ENCODE peak calls at places on chromosomes 5 and 9, in four cellular contexts. J is HepG2, I is H1, S is GM12878. H is an unnamed sample.

GRCh38 chr9:87812375-87813118 is 70.1 kb upstream of the SPATA31E1 start:
- DNase-seq in I (no peak), J (peak), S (no peak), H (no peak)

GRCh38 chr5:138659121-138659520 is 83.9 kb upstream of the HSPA9 start:
- DNase-seq in J (no peak), S (no peak), I (no peak), H (no peak)

GRCh38 chr5:90408571-90409317 is 812 bp downstream of the CETN3 start:
- DNase-seq in S (peak), J (peak), I (no peak), H (no peak)

GRCh38 chr5:33997331-33997983 is 10.4 kb downstream of the AMACR start:
- DNase-seq in I (no peak), J (peak), S (no peak), H (no peak)

GRCh38 chr5:171363846-171364245 is 23.8 kb upstream of the NPM1 start:
- DNase-seq in J (no peak), S (no peak), I (no peak), H (no peak)

GRCh38 chr9:13412323-13412722 is 132.8 kb upstream of the MPDZ start:
- DNase-seq in I (no peak), J (no peak), S (no peak), H (no peak)

GRCh38 chr5:56516936-56517521 is 283.9 kb upstream of the ANKRD55 start:
- DNase-seq in J (peak), S (no peak), I (no peak), H (no peak)

GRCh38 chr5:139667001-139667729 is 19.0 kb downstream of the CXXC5 start:
- DNase-seq in J (no peak), S (no peak), I (no peak), H (no peak)

GRCh38 chr9:16729656-16730055 is 140.8 kb downstream of the BNC2 start:
- DNase-seq in S (no peak), J (no peak), I (no peak), H (no peak)

GRCh38 chr5:125592856-125593255 is 830.4 kb upstream of the GRAMD2B start:
- DNase-seq in J (no peak), S (no peak), I (no peak), H (no peak)

GRCh38 chr9:20981486-20981885 is 50.0 kb downstream of the HACD4 start:
- DNase-seq in I (no peak), S (no peak), J (no peak), H (no peak)

GRCh38 chr5:61599370-61600140 is 267.5 kb downstream of the ZSWIM6 start:
- DNase-seq in S (no peak), J (peak), I (no peak), H (no peak)

GRCh38 chr9:93610206-93610605 is 33.8 kb downstream of the PHF2 start:
- DNase-seq in J (no peak), I (no peak), S (no peak), H (no peak)

GRCh38 chr5:69517763-69518212 is 25.2 kb downstream of the OCLN start:
- DNase-seq in I (no peak), S (no peak), J (peak), H (no peak)

GRCh38 chr9:88775037-88775471 is 216.2 kb upstream of the S1PR3 start:
- DNase-seq in I (no peak), J (no peak), S (no peak), H (no peak)

GRCh38 chr5:16736158-16736994 is 119.6 kb upstream of the RETREG1 start:
- DNase-seq in J (peak), I (no peak), S (no peak), H (no peak)

GRCh38 chr9:3027260-3027659 is 183.4 kb upstream of the PUM3 start:
- DNase-seq in J (no peak), S (no peak), I (no peak), H (no peak)

GRCh38 chr9:121282309-121283071 is 14.5 kb downstream of the GSN start:
- DNase-seq in I (no peak), J (no peak), S (no peak), H (no peak)

GRCh38 chr5:160161626-160162025 is 42.4 kb upstream of the PWWP2A start:
- DNase-seq in I (no peak), S (no peak), J (no peak), H (no peak)

GRCh38 chr9:6049798-6050197 is 34.4 kb upstream of the RANBP6 start:
- DNase-seq in J (peak), S (peak), I (no peak), H (no peak)

GRCh38 chr9:36815566-36816348 is 218.3 kb downstream of the PAX5 start:
- DNase-seq in I (no peak), J (no peak), S (no peak), H (no peak)

GRCh38 chr9:36191290-36191645 is 547 bp downstream of the CLTA start:
- DNase-seq in J (no peak), I (no peak), S (no peak), H (no peak)

GRCh38 chr5:135604046-135604445 is 25.3 kb upstream of the CXCL14 start:
- DNase-seq in I (no peak), J (no peak), S (no peak), H (no peak)

GRCh38 chr9:75797181-75797580 is 93.3 kb upstream of the PCSK5 start:
- DNase-seq in I (no peak), S (no peak), J (no peak), H (no peak)

GRCh38 chr5:88269222-88269771 is 652 bp upstream of the TMEM161B start:
- DNase-seq in I (no peak), J (peak), S (peak), H (no peak)

GRCh38 chr9:127667127-127667844 is 39.5 kb upstream of the CFAP157 start:
- DNase-seq in S (no peak), J (no peak), I (no peak), H (no peak)

GRCh38 chr5:157550668-157551067 is 24.9 kb downstream of the ADAM19 start:
- DNase-seq in I (no peak), S (no peak), J (no peak), H (no peak)

GRCh38 chr9:114116061-114116747 is 17.1 kb upstream of the KIF12 start:
- DNase-seq in J (no peak), S (no peak), I (no peak), H (no peak)

GRCh38 chr5:150486402-150487198 is 21.3 kb upstream of the NDST1 start:
- DNase-seq in S (no peak), J (peak), I (peak), H (no peak)

GRCh38 chr9:107819772-107820171 is 330.2 kb upstream of the KLF4 start:
- DNase-seq in J (no peak), S (no peak), I (no peak), H (no peak)

GRCh38 chr5:14821721-14822120 is 49.9 kb downstream of the ANKH start:
- DNase-seq in S (no peak), J (no peak), I (no peak), H (no peak)

GRCh38 chr9:83707518-83707767 is 315 bp downstream of the UBQLN1 start:
- DNase-seq in I (no peak), J (no peak), S (no peak), H (peak)
- TF ChIP-seq SUZ12 in I (no peak), J (no peak), S (no peak), H (no peak)

DNA sequence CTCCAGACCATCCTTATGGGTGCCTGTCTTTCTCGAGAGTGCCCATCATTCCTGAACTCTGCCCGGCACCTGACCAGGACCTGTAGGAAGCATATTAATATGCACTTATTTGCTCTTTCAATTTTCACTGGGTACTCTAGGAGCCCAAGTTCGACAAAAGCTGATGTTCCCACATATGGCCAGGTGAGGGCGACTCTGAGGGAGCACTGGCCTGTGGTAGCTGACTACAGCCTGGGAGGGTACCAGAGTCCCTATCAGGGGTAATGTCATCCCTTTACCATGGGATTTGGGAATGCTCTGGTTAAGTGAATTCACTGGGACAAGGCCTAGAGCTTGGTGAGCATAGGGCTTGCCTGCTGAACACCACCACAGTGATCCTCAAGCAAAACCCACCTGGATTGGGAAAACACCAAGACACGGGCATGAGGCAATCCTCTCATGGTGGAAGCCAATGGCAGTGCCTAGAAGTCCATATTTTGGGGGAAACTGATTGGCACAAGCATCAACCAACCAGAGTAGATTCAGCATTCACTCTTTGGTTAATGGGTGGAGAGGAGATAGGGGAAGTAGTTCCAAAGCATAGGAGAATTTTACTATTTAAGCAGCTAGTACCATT is 112.2 kb downstream of the MTX3 start:
- DNase-seq in J (peak), I (peak), S (no peak), H (peak)
- TF ChIP-seq YY1 in J (no peak), I (peak), S (peak), H (no peak)

GRCh38 chr5:154179846-154180710 is 10.5 kb upstream of the GALNT10 start:
- DNase-seq in I (no peak), S (no peak), J (peak), H (no peak)
- TF ChIP-seq SUZ12 in I (no peak), S (no peak), J (no peak), H (no peak)

GRCh38 chr5:95532415-95532814 is 22.4 kb downstream of the SKIC3 start:
- DNase-seq in J (no peak), S (no peak), I (no peak), H (no peak)

GRCh38 chr5:95533106-95533505 is 21.7 kb downstream of the SKIC3 start:
- DNase-seq in I (no peak), J (no peak), S (no peak), H (no peak)

GRCh38 chr5:95531491-95531890 is 23.3 kb downstream of the SKIC3 start:
- DNase-seq in S (no peak), I (no peak), J (no peak), H (no peak)

GRCh38 chr5:95533761-95534160 is 21.0 kb downstream of the SKIC3 start:
- DNase-seq in S (no peak), I (no peak), J (no peak), H (no peak)

DNA sequence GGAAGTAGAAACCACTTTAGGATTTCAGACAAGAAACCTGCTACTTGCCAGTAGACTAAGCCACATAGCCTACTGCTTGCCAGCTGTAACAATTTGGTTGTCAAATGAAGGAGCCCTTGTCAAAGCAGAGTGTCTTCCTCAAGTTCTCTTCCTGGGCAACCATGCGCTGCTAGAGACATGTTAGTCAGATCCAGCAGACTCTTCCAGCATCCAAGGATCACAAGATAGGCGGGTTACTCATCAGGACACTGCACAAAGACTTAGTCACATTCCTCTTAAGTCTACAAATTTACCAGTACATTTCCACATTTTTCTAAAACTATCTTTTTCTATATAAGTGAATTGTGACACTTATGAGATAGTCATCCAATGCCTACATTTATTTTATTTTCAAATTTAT is 24.3 kb downstream of the SKIC3 start:
- DNase-seq in I (no peak), S (no peak), J (no peak), H (no peak)
- TF ChIP-seq YY1 in I (no peak), S (no peak), J (no peak), H (no peak)

GRCh38 chr9:34572628-34573027 is 16.9 kb downstream of the CNTFR start:
- DNase-seq in J (no peak), S (no peak), I (no peak), H (no peak)

GRCh38 chr9:34573599-34574325 is 15.8 kb downstream of the CNTFR start:
- DNase-seq in I (no peak), J (no peak), S (no peak), H (no peak)

GRCh38 chr9:34570422-34571179 is 18.9 kb downstream of the CNTFR start:
- DNase-seq in S (no peak), J (no peak), I (no peak), H (no peak)

GRCh38 chr9:34572092-34572491 is 17.4 kb downstream of the CNTFR start:
- DNase-seq in S (no peak), I (no peak), J (no peak), H (no peak)

DNA sequence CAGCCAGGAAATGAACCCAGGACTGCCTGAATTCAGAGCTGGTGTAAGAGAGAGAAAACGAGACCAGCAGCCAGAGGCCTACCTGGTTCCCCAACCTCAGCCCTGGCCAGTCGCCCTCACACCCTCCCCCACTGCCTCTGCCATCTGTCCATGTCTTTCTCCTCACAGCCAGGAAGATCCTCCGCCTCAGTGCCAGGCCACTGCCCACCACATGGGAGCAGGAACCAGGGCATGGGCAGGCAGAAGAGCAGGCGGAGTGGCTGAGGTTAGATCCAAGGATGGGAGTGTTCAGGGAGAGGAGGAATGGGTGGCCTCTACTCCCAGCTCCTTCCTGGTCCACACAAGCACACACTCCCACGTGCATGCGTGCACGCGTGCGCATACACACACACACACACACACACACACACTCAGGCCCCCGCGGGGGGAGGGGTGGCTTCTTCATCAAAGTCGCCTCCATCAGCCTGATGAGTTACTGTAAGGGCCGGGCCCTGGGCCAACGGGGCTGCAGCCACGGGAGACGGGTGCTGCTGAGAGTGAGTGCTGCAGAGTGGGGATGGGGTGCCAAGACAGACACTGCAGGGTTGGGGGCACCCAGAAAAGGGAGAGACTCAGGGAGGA is 18.2 kb downstream of the CNTFR start:
- DNase-seq in I (no peak), S (no peak), J (no peak), H (no peak)
- TF ChIP-seq SUZ12 in I (no peak), S (no peak), J (no peak), H (no peak)

DNA sequence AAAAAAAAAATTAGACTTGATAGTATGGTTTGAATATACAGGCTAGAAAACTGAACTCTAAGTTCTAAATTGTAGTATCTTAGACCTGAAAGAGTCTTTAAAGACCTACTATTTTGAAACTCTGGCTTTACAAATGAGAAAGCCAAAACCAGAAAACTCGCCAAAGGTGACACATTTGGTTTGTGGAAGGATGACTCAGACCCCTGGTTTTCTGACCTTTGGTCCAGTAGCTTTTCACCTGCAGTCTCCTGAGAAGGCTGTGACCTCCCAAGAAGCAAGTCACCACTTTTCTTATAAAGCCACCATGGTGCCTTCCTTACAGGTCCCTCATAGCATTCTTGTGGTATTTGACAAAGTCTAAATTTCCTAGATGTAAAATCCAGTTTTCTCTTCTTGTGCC is 102.1 kb upstream of the CEP78 start:
- DNase-seq in J (no peak), I (no peak), S (no peak), H (no peak)
- TF ChIP-seq YY1 in J (no peak), I (no peak), S (no peak), H (no peak)

DNA sequence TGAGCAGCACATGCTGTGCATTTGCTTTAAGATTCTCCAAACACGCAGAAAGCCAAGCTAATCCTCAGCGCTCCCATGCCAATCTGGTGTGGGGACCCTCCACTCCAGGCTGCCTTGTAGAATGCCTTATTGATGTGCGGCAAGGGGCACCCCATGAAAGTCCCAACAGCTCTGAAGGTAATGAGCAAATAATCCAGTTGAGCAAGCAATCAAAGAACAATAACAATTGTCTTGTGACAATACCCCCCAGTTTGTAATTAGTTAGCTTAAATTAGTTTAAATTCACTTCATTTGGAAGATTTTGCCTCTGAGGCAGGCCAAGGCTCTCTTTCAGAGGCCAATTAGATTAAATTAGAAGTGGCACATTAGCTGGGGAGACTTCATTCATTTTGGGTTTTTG is 17.7 kb upstream of the FBP1 start:
- DNase-seq in J (no peak), I (no peak), S (no peak), H (no peak)
- TF ChIP-seq SUZ12 in J (no peak), I (no peak), S (no peak), H (no peak)

GRCh38 chr9:98870782-98871455 is 63.4 kb downstream of the GALNT12 start:
- DNase-seq in J (no peak), S (no peak), I (no peak), H (no peak)
- TF ChIP-seq YY1 in J (no peak), S (no peak), I (peak), H (no peak)

DNA sequence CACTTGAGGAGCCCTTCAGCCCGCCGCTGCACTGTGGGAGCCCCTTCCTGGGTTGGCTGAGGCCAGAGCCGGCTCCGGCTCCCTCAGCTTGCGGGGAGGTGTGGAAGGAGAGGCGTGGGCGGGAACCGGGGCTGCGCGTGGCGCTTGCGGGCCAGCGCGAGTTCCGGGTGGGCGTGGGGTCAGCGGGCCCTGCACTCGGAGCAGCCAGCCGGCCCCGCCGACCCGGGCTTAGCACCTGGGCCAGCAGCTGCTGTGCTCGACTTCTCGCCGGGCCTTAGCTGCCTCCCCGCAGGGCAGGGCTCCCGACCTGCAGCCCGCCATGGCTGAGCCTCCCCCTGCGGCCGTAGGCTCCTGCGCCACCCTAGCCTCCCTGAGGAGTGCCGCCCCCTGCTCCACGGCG is 6.2 kb upstream of the SHB start:
- DNase-seq in I (no peak), J (no peak), S (no peak), H (no peak)
- TF ChIP-seq SUZ12 in I (no peak), J (no peak), S (no peak), H (no peak)

DNA sequence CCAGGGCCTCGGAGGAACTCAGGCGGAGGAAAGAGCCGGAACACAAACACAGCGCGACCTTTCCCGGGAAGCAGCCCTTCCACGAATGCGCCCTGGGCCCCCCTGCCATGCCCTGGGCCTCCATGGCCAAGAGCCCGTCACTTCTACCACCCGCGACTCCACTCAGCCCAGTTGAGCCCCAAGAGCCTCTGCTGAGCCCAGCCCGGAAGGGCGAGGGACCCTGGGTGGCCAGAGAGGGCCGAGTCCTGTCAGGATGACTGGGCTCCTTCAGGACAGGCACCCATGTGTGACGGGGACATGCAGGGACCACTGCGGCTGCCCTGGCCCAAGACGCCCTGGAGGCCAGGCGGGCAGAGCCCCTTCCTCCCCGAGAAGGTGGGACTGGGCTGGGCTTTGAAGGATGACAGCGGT is 5.7 kb upstream of the LCN1 start:
- DNase-seq in I (no peak), S (no peak), J (no peak), H (no peak)
- TF ChIP-seq YY1 in I (no peak), S (no peak), J (no peak), H (no peak)

H was measured in NT2/D1.